ENCODE peak calls at places on chromosome 4, in seven cellular contexts. E, V, F, O, L, M and U are unnamed samples.

GRCh38 chr4:185229021-185229818 is 19.8 kb downstream of the SNX25 start:
- DNase-seq in E (no peak), V (no peak), F (no peak), O (no peak), L (no peak), M (no peak), U (no peak)

GRCh38 chr4:63459329-63459728 is 949.9 kb downstream of the TECRL start:
- DNase-seq in E (no peak), V (no peak), F (no peak), O (no peak), L (no peak), M (no peak), U (no peak)

GRCh38 chr4:8128096-8128856 is 30.3 kb downstream of the ABLIM2 start:
- DNase-seq in E (no peak), V (no peak), F (no peak), O (no peak), L (no peak), M (no peak), U (no peak)

GRCh38 chr4:108372678-108373077 is 203.9 kb upstream of the LEF1 start:
- DNase-seq in E (no peak), V (no peak), F (no peak), O (no peak), L (no peak), M (no peak), U (no peak)

GRCh38 chr4:94304365-94304971 is 38.2 kb downstream of the HPGDS start:
- DNase-seq in E (peak), V (peak), F (no peak), O (peak), L (no peak), M (peak), U (peak)

GRCh38 chr4:185779520-185779919 is 32.5 kb downstream of the SORBS2 start:
- DNase-seq in E (no peak), V (no peak), F (no peak), O (no peak), L (no peak), M (peak), U (peak)

GRCh38 chr4:75530556-75531322 is 16.5 kb downstream of the THAP6 start:
- DNase-seq in E (no peak), V (no peak), F (no peak), O (no peak), L (no peak), M (no peak), U (no peak)

GRCh38 chr4:57043304-57044251 is 64.9 kb downstream of the POLR2B start:
- DNase-seq in E (no peak), V (peak), F (no peak), O (peak), L (no peak), M (no peak), U (peak)

GRCh38 chr4:82431026-82431745 is 796 bp downstream of the ENOPH1 start:
- DNase-seq in E (peak), V (no peak), F (peak), O (peak), L (peak), M (no peak), U (peak)

GRCh38 chr4:147736458-147736857 is 4.6 kb downstream of the ARHGAP10 start:
- DNase-seq in E (no peak), V (peak), F (no peak), O (peak), L (no peak), M (no peak), U (peak)

GRCh38 chr4:141207971-141208370 is 12.7 kb upstream of the ZNF330 start:
- DNase-seq in E (no peak), V (no peak), F (no peak), O (no peak), L (no peak), M (no peak), U (no peak)

GRCh38 chr4:142846729-142847606 is 867 bp upstream of the INPP4B start:
- DNase-seq in E (peak), V (no peak), F (no peak), O (peak), L (peak), M (peak), U (peak)

GRCh38 chr4:119025916-119026661 is 109.5 kb upstream of the MYOZ2 start:
- DNase-seq in E (no peak), V (peak), F (no peak), O (peak), L (peak), M (no peak), U (peak)

GRCh38 chr4:25859429-25860148 is 3.2 kb downstream of the SEL1L3 start:
- DNase-seq in E (no peak), V (no peak), F (no peak), O (no peak), L (no peak), M (no peak), U (no peak)

GRCh38 chr4:19776021-19776459 is 475.7 kb upstream of the SLIT2 start:
- DNase-seq in E (peak), V (peak), F (no peak), O (peak), L (no peak), M (peak), U (peak)

GRCh38 chr4:28822163-28822562 is 1898.0 kb upstream of the PCDH7 start:
- DNase-seq in E (no peak), V (peak), F (no peak), O (no peak), L (no peak), M (peak), U (no peak)

GRCh38 chr4:176259330-176260090 is 9.5 kb downstream of the ASB5 start:
- DNase-seq in E (no peak), V (peak), F (no peak), O (peak), L (no peak), M (no peak), U (peak)

GRCh38 chr4:151415978-151416377 is 7.0 kb downstream of the FHIP1A start:
- DNase-seq in E (no peak), V (peak), F (no peak), O (no peak), L (no peak), M (no peak), U (peak)

GRCh38 chr4:158538176-158538575 is 16.5 kb downstream of the RXFP1 start:
- DNase-seq in E (no peak), V (peak), F (no peak), O (peak), L (no peak), M (no peak), U (peak)